ENCODE peak calls at places on chromosome 9, in four cellular contexts. X is AG08395, B is GDM1, Q is NCI-H1417. E is an unnamed sample.

GRCh38 chr9:97307500-97308163 is at the start of gene CCDC180:
- DNase-seq in Q (no peak), X (peak), B (no peak), E (peak)

GRCh38 chr9:37333288-37333687 is 89.2 kb upstream of the GRHPR start:
- DNase-seq in B (no peak), X (no peak), Q (no peak), E (no peak)

GRCh38 chr9:138053996-138054752 is 176.6 kb downstream of the CACNA1B start:
- DNase-seq in B (no peak), Q (no peak), X (no peak), E (no peak)

GRCh38 chr9:96554801-96555566 is 64.7 kb downstream of the CDC14B start:
- DNase-seq in X (peak), Q (no peak), B (no peak), E (peak)

GRCh38 chr9:5041390-5042115 is 56.5 kb downstream of the JAK2 start:
- DNase-seq in B (no peak), Q (no peak), X (no peak), E (no peak)

GRCh38 chr9:16221822-16222547 is 648.5 kb downstream of the BNC2 start:
- DNase-seq in X (peak), B (no peak), Q (no peak), E (no peak)

GRCh38 chr9:128149951-128150593 is 819 bp downstream of the LCN2 start:
- DNase-seq in Q (no peak), B (peak), X (no peak), E (no peak)

GRCh38 chr9:696332-697090 is 145.0 kb upstream of the DMRT1 start:
- DNase-seq in B (no peak), X (peak), Q (no peak), E (no peak)

GRCh38 chr9:120931278-120932085 is 4.9 kb upstream of the TRAF1 start:
- DNase-seq in Q (no peak), B (peak), X (peak), E (no peak)

GRCh38 chr9:135990468-135991429 is 29.6 kb upstream of the UBAC1 start:
- DNase-seq in Q (peak), B (no peak), X (no peak), E (no peak)

GRCh38 chr9:108813951-108814601 is 41.7 kb downstream of the ACTL7B start:
- DNase-seq in Q (peak), B (no peak), X (peak), E (peak)

GRCh38 chr9:108056805-108057386 is 567.3 kb upstream of the KLF4 start:
- DNase-seq in X (peak), B (no peak), Q (no peak), E (peak)

GRCh38 chr9:27539479-27540441 is 10.1 kb upstream of the MOB3B start:
- DNase-seq in X (peak), B (no peak), Q (no peak), E (peak)

GRCh38 chr9:134641173-134641985 is at the start of gene COL5A1:
- DNase-seq in Q (no peak), X (peak), B (peak), E (peak)

GRCh38 chr9:106954974-106955850 is 92.2 kb downstream of the ZNF462 start:
- DNase-seq in X (no peak), Q (no peak), B (no peak), E (no peak)

GRCh38 chr9:127398715-127399400 is 1.9 kb downstream of the SLC2A8 start:
- DNase-seq in Q (no peak), X (no peak), B (no peak), E (no peak)

GRCh38 chr9:126528111-126528510 is 85.6 kb upstream of the LMX1B start:
- DNase-seq in Q (no peak), B (no peak), X (no peak), E (no peak)

GRCh38 chr9:4515958-4516375 is 25.7 kb downstream of the SLC1A1 start:
- DNase-seq in B (no peak), Q (no peak), X (peak), E (no peak)